ENCODE peak calls at places on chromosomes 3 and 15, in six cellular contexts. J is fibroblast of the aortic adventitia, Y is HFF-Myc, P is GM06990, L is left ventricle myocardium inferior, S is stomach. U is an unnamed sample.

GRCh38 chr15:34318277-34319079 is 19.1 kb downstream of the SLC12A6 start:
- DNase-seq in J (peak; percentile 77), Y (no peak), L (peak; percentile 51), S (peak; percentile 67), P (peak; percentile 50), U (no peak)

GRCh38 chr3:134857776-134858515 is 62.9 kb downstream of the EPHB1 start:
- DNase-seq in Y (no peak), J (no peak), S (no peak), P (no peak), L (no peak), U (no peak)

GRCh38 chr3:11379238-11379823 is 107.1 kb downstream of the ATG7 start:
- DNase-seq in L (no peak), Y (peak; percentile 52), P (no peak), J (peak; percentile 84), S (no peak), U (no peak)

GRCh38 chr15:43800286-43801136 is at the start of gene HYPK:
- DNase-seq in J (peak; percentile 87), S (peak; percentile 95), L (peak; percentile 95), P (peak; percentile 90), Y (peak; percentile 60), U (peak; percentile 95)

GRCh38 chr3:32315441-32315840 is 76.2 kb upstream of the CMTM7 start:
- DNase-seq in J (no peak), P (no peak), S (no peak), L (no peak), Y (no peak), U (no peak)

GRCh38 chr15:72813345-72814004 is 29.9 kb upstream of the ADPGK start:
- DNase-seq in P (no peak), J (no peak), S (no peak), Y (no peak), L (no peak), U (no peak)

GRCh38 chr15:89395996-89396395 is 61.4 kb upstream of the POLG start:
- DNase-seq in L (no peak), Y (no peak), J (no peak), P (no peak), S (no peak), U (no peak)

GRCh38 chr3:4953119-4953518 is 26.1 kb upstream of the BHLHE40 start:
- DNase-seq in Y (no peak), S (no peak), P (no peak), J (no peak), L (no peak), U (no peak)

GRCh38 chr15:100092034-100092433 is 249.7 kb downstream of the ADAMTS17 start:
- DNase-seq in Y (no peak), P (no peak), J (no peak), L (no peak), S (no peak), U (no peak)

GRCh38 chr3:149600619-149601018 is 57.2 kb downstream of the WWTR1 start:
- DNase-seq in J (peak; percentile 42), S (peak; percentile 46), L (no peak), P (no peak), Y (no peak), U (no peak)

GRCh38 chr3:50586763-50587070 is 17.4 kb downstream of the HEMK1 start:
- DNase-seq in J (no peak), P (no peak), L (no peak), S (no peak), Y (no peak), U (no peak)
- TF ChIP-seq CTCF in J (no peak), P (no peak), L (no peak), S (no peak), Y (no peak), U (no peak)

DNA sequence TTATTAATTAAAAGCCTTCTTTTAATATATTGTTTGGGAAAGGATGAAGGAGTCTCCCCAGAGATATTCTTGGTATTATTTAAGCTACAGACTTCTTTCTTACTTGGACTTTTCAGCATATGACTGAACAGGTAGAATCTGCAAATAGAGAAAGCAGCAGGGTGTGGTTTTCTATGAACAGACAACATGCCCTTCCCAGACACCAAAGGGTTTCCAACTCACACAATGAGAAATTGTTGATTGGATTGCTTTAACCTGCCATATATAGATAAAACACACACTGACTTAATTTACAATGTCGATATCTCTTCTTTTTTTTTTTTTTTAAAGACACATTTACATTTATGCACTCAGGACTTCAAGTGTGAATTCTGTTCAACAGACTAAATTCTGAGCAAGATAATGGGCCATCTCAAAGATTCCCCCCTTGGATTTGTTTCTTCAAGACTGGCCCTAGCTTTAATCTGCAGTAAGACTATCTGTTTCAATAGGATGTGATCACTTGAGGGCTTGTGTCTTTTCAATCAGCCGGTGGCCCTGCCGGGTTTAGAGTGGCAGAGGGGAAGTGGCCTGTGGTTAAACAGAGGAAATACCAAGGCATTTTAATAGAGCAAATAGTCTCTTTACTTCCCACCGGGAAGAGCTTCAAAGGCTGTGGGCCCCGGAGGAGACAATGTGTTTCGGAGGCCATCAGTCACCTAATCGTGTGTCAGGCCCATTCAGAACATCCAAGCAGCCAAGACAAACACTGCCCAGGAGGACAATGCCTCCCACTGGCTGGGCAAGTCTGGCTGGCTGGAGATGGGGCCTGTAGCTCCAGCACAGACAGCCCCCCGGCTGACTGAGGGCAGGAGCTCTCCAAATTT is 6.1 kb downstream of the IL17RD start:
- DNase-seq in P (no peak), L (no peak), Y (no peak), S (no peak), J (peak; percentile 24), U (no peak)
- TF ChIP-seq CTCF in P (no peak), L (no peak), Y (no peak), S (no peak), J (no peak), U (no peak)

GRCh38 chr3:129058441-129059194 is 2.0 kb upstream of the GP9 start:
- DNase-seq in S (peak; percentile 59), J (no peak), P (no peak), L (no peak), Y (no peak), U (no peak)

GRCh38 chr3:129054605-129055104 is 5.9 kb upstream of the GP9 start:
- DNase-seq in P (no peak), L (no peak), J (peak; percentile 4), Y (no peak), S (no peak), U (no peak)

GRCh38 chr3:129059311-129059975 is 1.1 kb upstream of the GP9 start:
- DNase-seq in Y (no peak), J (no peak), S (no peak), P (no peak), L (no peak), U (no peak)

GRCh38 chr3:129057249-129057648 is 3.3 kb upstream of the GP9 start:
- DNase-seq in Y (no peak), J (no peak), L (no peak), P (no peak), S (no peak), U (no peak)

GRCh38 chr3:129056832-129057231 is 3.7 kb upstream of the GP9 start:
- DNase-seq in P (no peak), S (no peak), J (no peak), Y (no peak), L (no peak), U (no peak)
- TF ChIP-seq CTCF in P (no peak), S (no peak), J (no peak), Y (no peak), L (no peak), U (no peak)

GRCh38 chr3:6785726-6786125 is 75.2 kb upstream of the GRM7 start:
- DNase-seq in L (no peak), J (no peak), S (no peak), Y (no peak), P (no peak), U (no peak)

GRCh38 chr3:6791161-6791560 is 69.8 kb upstream of the GRM7 start:
- DNase-seq in J (no peak), S (no peak), P (no peak), Y (no peak), L (no peak), U (no peak)
- TF ChIP-seq CTCF in J (no peak), S (no peak), P (no peak), Y (no peak), L (no peak), U (no peak)

DNA sequence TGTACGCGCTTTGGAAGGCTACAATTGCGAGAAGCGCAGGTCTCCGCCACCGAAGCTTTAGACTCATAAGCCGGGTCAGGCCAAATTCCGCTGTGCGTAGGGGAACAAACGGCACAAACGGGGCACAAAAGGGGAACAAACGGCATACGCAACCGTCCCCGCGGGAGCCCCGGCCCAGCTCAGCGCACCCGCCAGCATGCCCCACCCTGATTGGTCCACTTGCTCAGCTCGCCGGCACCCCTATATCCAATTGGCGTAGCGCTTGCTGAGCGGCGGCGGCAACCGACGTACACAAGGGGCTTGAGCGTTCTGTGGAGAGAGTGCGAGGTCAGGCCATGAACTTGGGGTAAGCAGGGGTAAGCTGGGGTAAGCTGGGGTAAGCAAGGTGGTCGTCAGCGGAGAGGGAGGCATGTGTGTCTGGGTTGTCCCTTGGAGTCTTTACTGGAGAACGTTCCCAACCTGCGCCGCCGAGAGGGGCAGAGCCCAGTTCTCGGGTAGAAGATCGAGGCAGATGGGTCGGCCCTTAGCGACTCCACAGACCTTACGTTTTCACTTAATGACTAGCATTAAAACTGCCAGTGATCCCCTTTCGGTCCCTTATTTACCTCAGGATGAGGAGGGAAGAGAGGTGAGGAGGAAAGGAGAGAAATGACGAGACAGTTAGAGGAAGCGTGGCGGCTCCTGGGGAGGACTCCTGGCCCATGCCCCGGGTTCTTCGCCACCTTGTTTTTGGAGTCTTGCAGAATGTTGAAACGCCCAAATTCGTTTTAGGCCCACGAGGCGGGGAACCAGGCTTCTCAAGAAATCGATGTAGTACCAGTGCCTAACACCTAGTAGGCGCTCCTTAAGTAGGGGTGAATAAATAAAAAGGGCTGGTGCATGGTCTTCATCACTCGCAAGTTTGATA is at the start of gene CCDC66:
- DNase-seq in Y (peak; percentile 77), S (peak; percentile 96), L (peak; percentile 95), P (peak; percentile 93), J (peak; percentile 92), U (peak; percentile 97)
- TF ChIP-seq CTCF in Y (peak; percentile 63), S (peak; percentile 49), L (peak; percentile 75), P (peak; percentile 79), J (peak; percentile 87), U (peak; percentile 71)

DNA sequence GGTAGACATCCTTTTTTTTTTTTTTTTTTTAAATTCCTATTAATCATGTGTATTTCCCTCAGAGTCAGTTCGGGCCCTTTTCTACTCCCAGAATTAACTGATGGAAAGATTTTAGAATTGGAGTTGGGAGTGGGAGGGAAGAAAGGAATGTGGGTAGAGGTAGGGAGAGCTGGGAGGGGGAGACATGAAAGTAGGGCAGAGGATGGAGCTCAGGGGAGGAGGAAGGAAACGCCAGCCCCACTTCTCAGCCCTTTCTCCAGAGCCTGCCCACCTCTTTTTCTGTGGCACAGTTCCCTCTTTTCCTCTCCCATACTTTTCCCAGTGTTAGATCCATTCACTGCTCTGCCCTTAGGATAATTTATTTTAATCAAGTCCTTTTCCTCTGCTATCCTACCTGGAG is 129.4 kb downstream of the VPS8 start:
- DNase-seq in P (no peak), L (no peak), S (no peak), J (no peak), Y (no peak), U (no peak)
- TF ChIP-seq CTCF in P (no peak), L (no peak), S (no peak), J (no peak), Y (no peak), U (no peak)